ENCODE peak calls at places on chromosomes 1 and 21, in five cellular contexts. G is activated T-cell treated with anti-CD3 and anti-CD28 coated beads for 24 hours; Q is stimulated activated CD4-positive, alpha-beta T cell treated with anti-CD3 and anti-CD28 coated beads, Interleukin-15, amount 100 ng/mL, for 24 hours; F is stimulated activated CD8-positive, alpha-beta memory T cell treated with anti-CD3 and anti-CD28 coated beads, Interleukin-4, amount 100 ng/mL, for 24 hours; U is amygdala. R is an unnamed sample.

GRCh38 chr1:16067127-16067768 is 6.2 kb downstream of the FAM131C start:
- DNase-seq in G (no peak), Q (no peak), F (no peak), U (no peak), R (no peak)

GRCh38 chr1:42941640-42942330 is 16.9 kb downstream of the SLC2A1 start:
- DNase-seq in G (no peak), Q (peak), F (no peak), U (no peak), R (peak)

GRCh38 chr1:204255225-204255624 is 41.4 kb upstream of the GOLT1A start:
- DNase-seq in G (no peak), Q (no peak), F (no peak), U (no peak), R (no peak)

GRCh38 chr1:153921080-153921802 is 1.5 kb downstream of the GATAD2B start:
- DNase-seq in G (no peak), Q (no peak), F (no peak), U (no peak), R (no peak)

GRCh38 chr1:149883598-149884247 is 15.6 kb upstream of the BOLA1 start:
- DNase-seq in G (no peak), Q (no peak), F (no peak), U (no peak), R (no peak)

GRCh38 chr1:151132676-151133338 is 13.6 kb downstream of the SEMA6C start:
- DNase-seq in G (no peak), Q (no peak), F (no peak), U (no peak), R (no peak)

GRCh38 chr21:42704861-42705260 is 51.4 kb downstream of the PDE9A start:
- DNase-seq in G (no peak), Q (no peak), F (no peak), U (no peak), R (no peak)

GRCh38 chr1:208450958-208451357 is 206.8 kb upstream of the PLXNA2 start:
- DNase-seq in G (no peak), Q (no peak), F (no peak), U (no peak), R (no peak)

GRCh38 chr1:20640183-20640597 is 6.9 kb downstream of the PINK1 start:
- DNase-seq in G (peak), Q (peak), F (no peak), U (no peak), R (no peak)

GRCh38 chr1:2543543-2544092 is 12.6 kb upstream of the TNFRSF14 start:
- DNase-seq in G (no peak), Q (no peak), F (no peak), U (no peak), R (peak)

GRCh38 chr1:207430602-207431001 is 23.5 kb upstream of the CR2 start:
- DNase-seq in G (no peak), Q (no peak), F (no peak), U (no peak), R (no peak)

GRCh38 chr21:42162831-42163510 is 56.0 kb upstream of the ABCG1 start:
- DNase-seq in G (no peak), Q (no peak), F (no peak), U (no peak), R (no peak)

GRCh38 chr1:103336376-103336775 is 189.1 kb upstream of the RNPC3 start:
- DNase-seq in G (no peak), Q (no peak), F (no peak), U (no peak), R (no peak)

GRCh38 chr1:10779201-10779600 is 17.2 kb downstream of the CASZ1 start:
- DNase-seq in G (no peak), Q (no peak), F (no peak), U (no peak), R (no peak)

GRCh38 chr21:29789393-29789792 is 150.4 kb downstream of the GRIK1 start:
- DNase-seq in G (no peak), Q (no peak), F (no peak), U (no peak), R (no peak)

R was measured in anterior cingulate cortex.